ENCODE peak calls at places on chromosomes 4 and X, in eight cellular contexts. X is CD8-positive, alpha-beta T cell; I is astrocyte of the spinal cord; N is pons; R is omental fat pad; H is transverse colon; Y is thoracic aorta; Z is effector CD4-positive, alpha-beta T cell. U is an unnamed sample.

GRCh38 chrX:72245461-72246089 is 6.7 kb upstream of the ERCC6L start:
- DNase-seq in Z (peak; percentile 28), R (peak; percentile 29), N (peak; percentile 32), H (peak; percentile 73), X (peak; percentile 10), Y (no peak), I (peak; percentile 57), U (peak; percentile 15)

GRCh38 chr4:66307641-66308438 is 637.6 kb upstream of the EPHA5 start:
- DNase-seq in I (no peak), Y (no peak), R (no peak), X (no peak), Z (no peak), H (no peak), N (no peak), U (no peak)

GRCh38 chrX:106716004-106716403 is 10.5 kb upstream of the RNF128 start:
- DNase-seq in N (no peak), X (no peak), H (no peak), R (no peak), I (no peak), Z (no peak), Y (no peak), U (no peak)

GRCh38 chr4:59945277-59945676 is 1254.8 kb upstream of the ADGRL3 start:
- DNase-seq in R (no peak), H (no peak), I (no peak), X (no peak), Y (no peak), N (no peak), Z (no peak), U (no peak)

GRCh38 chr4:40211224-40212185 is 14.7 kb downstream of the RHOH start:
- DNase-seq in I (no peak), X (no peak), H (no peak), Z (no peak), Y (no peak), N (no peak), R (no peak), U (no peak)

GRCh38 chr4:7713757-7714156 is 225.9 kb downstream of the AFAP1 start:
- DNase-seq in H (no peak), I (no peak), R (no peak), Z (no peak), X (no peak), Y (no peak), N (no peak), U (no peak)

GRCh38 chrX:48749182-48749581 is 12.4 kb upstream of the GLOD5 start:
- DNase-seq in H (no peak), N (no peak), R (no peak), Y (no peak), I (no peak), Z (no peak), X (no peak), U (no peak)

GRCh38 chrX:110167952-110168451 is 149.9 kb downstream of the AMMECR1 start:
- DNase-seq in Z (peak; percentile 49), N (no peak), R (no peak), Y (no peak), H (peak; percentile 22), X (peak; percentile 26), I (no peak), U (peak; percentile 32)

GRCh38 chr4:106569151-106570029 is 200.8 kb upstream of the GIMD1 start:
- DNase-seq in X (no peak), N (no peak), I (no peak), Y (no peak), H (no peak), R (no peak), Z (no peak), U (no peak)

GRCh38 chr4:157727163-157727562 is 445.7 kb downstream of the GASK1B start:
- DNase-seq in I (no peak), Z (no peak), X (no peak), H (no peak), Y (no peak), N (no peak), R (no peak), U (no peak)

GRCh38 chr4:165053645-165054044 is at the start of gene TRIM75:
- DNase-seq in Z (no peak), N (no peak), I (no peak), X (no peak), H (no peak), Y (no peak), R (no peak), U (no peak)

GRCh38 chrX:44872319-44872816 is 620 bp upstream of the KDM6A start:
- DNase-seq in N (no peak), R (no peak), I (no peak), Z (peak; percentile 40), H (peak; percentile 65), X (peak; percentile 14), Y (no peak), U (peak; percentile 42)

GRCh38 chr4:59122626-59123025 is 2012.4 kb upstream of the IGFBP7 start:
- DNase-seq in R (no peak), H (no peak), N (no peak), I (no peak), X (no peak), Z (no peak), Y (no peak), U (no peak)

GRCh38 chrX:149937881-149938426 is 337 bp downstream of the EOLA2 start:
- DNase-seq in I (peak; percentile 1), R (no peak), N (peak; percentile 1), X (peak; percentile 2), Y (no peak), H (peak; percentile 19), Z (peak; percentile 7), U (peak; percentile 33)

GRCh38 chrX:47172971-47173792 is 20.4 kb upstream of the UBA1 start:
- DNase-seq in H (no peak), X (no peak), N (no peak), I (no peak), Z (no peak), Y (no peak), R (no peak), U (no peak)

GRCh38 chr4:1009647-1010521 is 1.5 kb upstream of the FGFRL1 start:
- DNase-seq in R (no peak), I (peak; percentile 32), N (peak; percentile 44), X (peak; percentile 78), H (peak; percentile 84), Y (no peak), Z (peak; percentile 69), U (peak; percentile 71)

GRCh38 chrX:2474280-2474962 is 26.4 kb downstream of the DHRSX start:
- DNase-seq in X (no peak), H (no peak), R (no peak), I (no peak), N (no peak), Z (no peak), Y (no peak), U (no peak)

GRCh38 chr4:53937918-53938317 is 126.5 kb downstream of the CHIC2 start:
- DNase-seq in I (peak; percentile 89), Y (no peak), Z (no peak), H (no peak), N (no peak), R (peak; percentile 36), X (no peak), U (no peak)

GRCh38 chrX:130100180-130100579 is 10.1 kb downstream of the ELF4 start:
- DNase-seq in X (no peak), R (no peak), N (no peak), Y (no peak), Z (no peak), I (no peak), H (peak; percentile 59), U (no peak)

GRCh38 chr4:183747380-183747779 is 88.3 kb downstream of the TRAPPC11 start:
- DNase-seq in X (no peak), Z (no peak), H (no peak), R (no peak), I (no peak), Y (no peak), N (no peak), U (no peak)

GRCh38 chrX:9327747-9328145 is 137.1 kb upstream of the TBL1X start:
- DNase-seq in Z (no peak), I (peak; percentile 78), R (no peak), N (no peak), Y (no peak), X (no peak), H (no peak), U (no peak)

U was measured in natural killer cell.